ENCODE peak calls at places on chromosomes 6 and 20, in eight cellular contexts. Z is adrenal gland, G is breast epithelium, X is transverse colon, Q is sigmoid colon, U is heart left ventricle, S is uterus, R is Peyer's patch. H is an unnamed sample.

GRCh38 chr6:40912158-40912946 is 126.7 kb downstream of the UNC5CL start:
- DNase-seq in Z (peak; percentile 24), X (peak; percentile 61), Q (no peak), R (no peak), G (peak; percentile 55), U (peak; percentile 61), S (no peak), H (peak; percentile 47)

GRCh38 chr6:9927271-9927670 is 487.6 kb downstream of the TFAP2A start:
- DNase-seq in Z (no peak), R (no peak), G (no peak), Q (no peak), U (no peak), X (no peak), S (no peak), H (no peak)

GRCh38 chr20:33165416-33166055 is 2.4 kb upstream of the BPIFA2 start:
- DNase-seq in G (no peak), U (no peak), X (no peak), S (no peak), R (no peak), Q (no peak), Z (no peak), H (no peak)

GRCh38 chr6:11208267-11208666 is 24.2 kb downstream of the NEDD9 start:
- DNase-seq in X (no peak), Z (no peak), U (no peak), S (no peak), G (no peak), R (no peak), Q (no peak), H (no peak)

GRCh38 chr20:4465855-4466545 is 255.7 kb upstream of the PRND start:
- DNase-seq in G (no peak), Z (no peak), U (no peak), X (no peak), Q (no peak), R (no peak), S (no peak), H (no peak)

GRCh38 chr6:16737389-16737788 is 23.9 kb downstream of the ATXN1 start:
- DNase-seq in U (no peak), S (no peak), R (no peak), Q (no peak), G (no peak), X (no peak), Z (no peak), H (no peak)

GRCh38 chr6:12198851-12199250 is 91.3 kb upstream of the EDN1 start:
- DNase-seq in X (no peak), R (no peak), Z (no peak), U (no peak), G (no peak), S (no peak), Q (no peak), H (no peak)

GRCh38 chr6:19329078-19329477 is 508.1 kb upstream of the ID4 start:
- DNase-seq in Z (no peak), X (no peak), S (no peak), U (no peak), R (no peak), G (no peak), Q (no peak), H (no peak)

GRCh38 chr6:90375681-90376439 is 79.2 kb upstream of the BACH2 start:
- DNase-seq in X (no peak), R (peak; percentile 69), Q (no peak), S (no peak), G (no peak), U (no peak), Z (no peak), H (no peak)

GRCh38 chr6:56079761-56080540 is 167.4 kb downstream of the COL21A1 start:
- DNase-seq in Q (no peak), X (no peak), U (no peak), S (no peak), R (no peak), Z (no peak), G (no peak), H (no peak)

GRCh38 chr6:16305246-16305725 is 66.9 kb downstream of the GMPR start:
- DNase-seq in X (peak; percentile 31), G (no peak), Q (no peak), U (no peak), Z (no peak), S (no peak), R (peak; percentile 50), H (no peak)

GRCh38 chr6:140380371-140381218 is 1006.1 kb upstream of the CITED2 start:
- DNase-seq in G (no peak), X (no peak), Q (no peak), S (no peak), Z (no peak), U (no peak), R (no peak), H (no peak)

GRCh38 chr6:54252916-54253315 is 55.3 kb upstream of the TINAG start:
- DNase-seq in S (no peak), Q (no peak), G (no peak), U (no peak), R (no peak), X (no peak), Z (no peak), H (no peak)

GRCh38 chr20:20593447-20594170 is 118.8 kb downstream of the RALGAPA2 start:
- DNase-seq in R (no peak), U (no peak), Q (no peak), X (no peak), Z (peak; percentile 19), G (no peak), S (no peak), H (peak; percentile 38)

GRCh38 chr6:63804381-63804956 is 168.9 kb downstream of the PHF3 start:
- DNase-seq in U (no peak), G (no peak), Q (no peak), R (no peak), X (no peak), S (no peak), Z (no peak), H (no peak)

DNA sequence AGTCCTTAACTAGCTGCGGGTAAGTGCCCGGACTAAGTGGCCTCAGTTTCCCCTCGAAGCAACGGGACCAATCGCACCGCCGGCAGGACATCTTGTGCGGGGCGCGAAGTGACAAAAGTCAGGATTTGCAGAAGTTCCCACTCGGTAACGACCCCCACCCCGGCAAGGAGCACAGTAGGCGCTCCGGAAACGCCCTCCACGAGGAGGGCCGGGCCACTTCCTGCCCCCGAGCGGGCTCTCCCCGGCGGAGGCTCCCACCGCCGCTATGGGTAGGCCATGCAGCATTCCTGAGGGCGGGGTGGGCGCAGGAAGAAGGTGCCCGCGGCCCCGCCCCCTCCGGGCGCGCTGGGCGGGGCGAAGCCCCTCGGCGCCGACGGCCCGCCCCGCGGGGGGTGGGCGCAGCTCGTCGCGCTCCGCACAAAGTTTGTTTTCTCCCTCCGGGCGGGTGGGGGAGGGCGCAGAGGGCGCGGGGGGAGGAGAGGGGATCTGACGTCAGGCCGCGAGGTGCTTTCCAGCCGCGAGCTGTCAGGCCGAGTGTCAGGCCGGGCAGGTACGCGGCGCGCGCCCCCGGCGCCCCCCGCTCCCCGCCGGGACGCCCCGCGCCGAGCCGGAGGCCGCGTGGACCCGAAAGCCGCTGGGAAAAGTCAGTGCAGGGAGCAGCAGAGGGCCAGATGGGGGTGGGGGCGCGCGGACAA is at the start of gene TGIF2:
- DNase-seq in X (peak; percentile 87), R (peak; percentile 91), Z (peak; percentile 82), Q (peak; percentile 92), S (peak; percentile 88), G (peak; percentile 79), U (peak; percentile 90), H (peak; percentile 92)
- TF ChIP-seq POLR2A in X (peak; percentile 35), R (no peak), Z (peak; percentile 29), Q (no peak), S (peak; percentile 71), G (no peak), U (no peak), H (peak; percentile 53)

GRCh38 chr6:32637219-32637880 is at the start of gene HLA-DQA1:
- DNase-seq in S (no peak), U (peak; percentile 27), G (no peak), X (no peak), Q (no peak), R (peak; percentile 75), Z (peak; percentile 17), H (no peak)
- TF ChIP-seq POLR2A in S (no peak), U (no peak), G (no peak), X (peak; percentile 38), Q (no peak), R (no peak), Z (no peak), H (no peak)

GRCh38 chr20:39751557-39752137 is 789.5 kb downstream of the DHX35 start:
- DNase-seq in G (no peak), Z (no peak), R (no peak), X (no peak), Q (no peak), U (no peak), S (no peak), H (no peak)

GRCh38 chr20:39756828-39757227 is 794.7 kb downstream of the DHX35 start:
- DNase-seq in U (no peak), R (no peak), Q (no peak), S (no peak), X (no peak), Z (no peak), G (no peak), H (no peak)

DNA sequence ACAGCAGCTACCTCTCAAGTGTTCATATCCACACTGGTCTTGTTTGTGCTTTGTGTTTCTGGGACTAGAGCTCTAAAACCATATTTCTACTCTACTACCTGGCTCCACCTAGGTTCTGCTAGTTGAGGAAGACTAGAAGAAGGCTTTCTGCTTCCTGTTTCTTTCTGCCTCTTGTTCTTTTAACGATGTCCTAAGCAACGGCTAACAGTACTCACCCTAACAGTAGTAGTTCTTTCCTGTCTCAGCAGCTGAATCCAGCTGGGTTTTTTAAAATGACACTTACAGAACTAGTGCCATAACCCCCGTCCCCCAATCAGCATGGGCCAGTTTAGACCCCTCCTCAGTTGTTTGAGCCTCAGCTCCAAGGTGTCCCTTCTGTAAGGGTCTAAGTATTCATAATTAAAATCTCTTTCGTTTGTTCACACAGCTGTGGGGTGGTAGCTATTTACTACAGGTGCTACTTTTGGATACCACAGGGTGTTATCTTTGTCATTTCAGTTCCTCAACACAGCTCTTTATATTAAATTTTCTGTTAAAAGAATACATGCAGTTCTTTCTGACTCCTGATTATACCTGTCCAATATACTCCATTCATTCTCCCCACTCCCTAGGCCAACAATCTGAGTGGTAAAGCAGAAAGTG is 790.2 kb downstream of the DHX35 start:
- DNase-seq in G (no peak), Q (no peak), X (no peak), R (no peak), S (no peak), Z (no peak), U (no peak), H (no peak)
- TF ChIP-seq POLR2A in G (no peak), Q (no peak), X (no peak), R (no peak), S (no peak), Z (no peak), U (no peak), H (no peak)

GRCh38 chr6:117932676-117933075 is 25.6 kb downstream of the SLC35F1 start:
- DNase-seq in R (no peak), G (no peak), S (no peak), Q (no peak), Z (no peak), X (no peak), U (no peak), H (no peak)
- TF ChIP-seq POLR2A in R (no peak), G (no peak), S (no peak), Q (no peak), Z (no peak), X (no peak), U (no peak), H (no peak)

DNA sequence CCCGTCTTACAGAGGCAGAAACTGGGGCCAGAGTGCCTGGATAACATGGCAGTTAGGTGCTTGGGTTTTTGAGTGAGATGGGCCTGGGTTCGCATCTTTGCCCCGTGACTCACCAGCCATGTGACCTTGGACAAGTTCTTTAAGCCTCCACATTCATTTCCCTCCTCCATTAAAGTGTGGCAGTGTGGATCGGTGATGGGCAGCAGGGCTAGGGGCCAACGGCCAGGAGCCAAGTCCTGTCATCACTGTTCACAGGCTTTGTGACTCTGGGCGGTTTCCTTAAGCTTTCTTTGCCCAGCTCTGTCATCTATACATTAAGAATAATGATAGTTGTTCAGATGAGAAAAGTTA is 85.5 kb upstream of the PMEPA1 start:
- DNase-seq in G (no peak), Q (no peak), R (no peak), U (peak; percentile 46), Z (no peak), X (no peak), S (no peak), H (no peak)
- TF ChIP-seq POLR2A in G (no peak), Q (no peak), R (no peak), U (no peak), Z (no peak), X (no peak), S (no peak), H (no peak)